ENCODE peak calls at places on chromosomes 13 and 19, in seven cellular contexts. Y is NCI-H774; S is astrocyte of the spinal cord; J is SJSA1; I is mammary epithelial cell; P is stimulated activated CD4-positive, alpha-beta T cell treated with anti-CD3 and anti-CD28 coated beads, TNF-alpha, amount 100 ng/mL, for 48 hours; M is NCI-H460. W is an unnamed sample.
A peak's percentile ranks its signal among the peaks of the same experiment; 100 is the strongest.

GRCh38 chr13:113903912-113904311 is 40.0 kb upstream of the GAS6 start:
- DNase-seq in I (no peak), M (no peak), S (no peak), P (no peak), J (peak; percentile 47), Y (no peak), W (no peak)

GRCh38 chr13:27960362-27961226 is 8.5 kb downstream of the CDX2 start:
- DNase-seq in I (peak; percentile 50), S (no peak), J (no peak), M (peak; percentile 53), Y (peak; percentile 51), P (no peak), W (peak; percentile 54)

GRCh38 chr19:16361254-16361653 is 36.6 kb downstream of the KLF2 start:
- DNase-seq in J (no peak), Y (no peak), M (no peak), S (no peak), P (no peak), I (no peak), W (no peak)

GRCh38 chr13:105278797-105279425 is 1256.6 kb downstream of the EFNB2 start:
- DNase-seq in Y (no peak), J (no peak), I (no peak), P (no peak), M (no peak), S (no peak), W (no peak)

GRCh38 chr13:30666113-30666512 is 48.4 kb downstream of the USPL1 start:
- DNase-seq in P (no peak), M (no peak), Y (no peak), I (no peak), J (no peak), S (no peak), W (no peak)

GRCh38 chr19:29928831-29929230 is 13.2 kb upstream of the URI1 start:
- DNase-seq in M (no peak), J (no peak), P (no peak), Y (no peak), S (no peak), I (no peak), W (no peak)

GRCh38 chr13:27177852-27178251 is 6.2 kb upstream of the USP12 start:
- DNase-seq in S (no peak), M (no peak), I (no peak), J (no peak), Y (no peak), P (no peak), W (no peak)

GRCh38 chr19:30336290-30336689 is 35.9 kb upstream of the ZNF536 start:
- DNase-seq in P (no peak), Y (no peak), J (no peak), M (no peak), S (no peak), I (no peak), W (no peak)

GRCh38 chr13:41457589-41458186 is 338 bp downstream of the RGCC start:
- DNase-seq in Y (no peak), J (no peak), M (no peak), S (no peak), I (no peak), P (no peak), W (no peak)

GRCh38 chr13:18232298-18232993 is 949.2 kb downstream of the TUBA3C start:
- DNase-seq in M (no peak), J (no peak), S (no peak), I (no peak), P (no peak), Y (no peak), W (no peak)

GRCh38 chr19:6125571-6125989 is 9.9 kb upstream of the ACSBG2 start:
- DNase-seq in S (peak; percentile 70), Y (peak; percentile 61), J (peak; percentile 58), M (peak; percentile 65), I (peak; percentile 73), P (no peak), W (peak; percentile 79)

GRCh38 chr13:111632906-111633305 is 312.5 kb downstream of the TEX29 start:
- DNase-seq in J (no peak), S (no peak), P (no peak), M (no peak), Y (no peak), I (no peak), W (no peak)

GRCh38 chr19:4365791-4366665 is 22.7 kb downstream of the MPND start:
- DNase-seq in M (no peak), J (no peak), Y (no peak), P (no peak), I (no peak), S (no peak), W (no peak)

GRCh38 chr13:68257111-68257842 is 1027.1 kb upstream of the PCDH9 start:
- DNase-seq in M (no peak), I (no peak), P (no peak), Y (no peak), J (no peak), S (peak; percentile 3), W (no peak)

GRCh38 chr13:19927117-19927734 is 31.3 kb upstream of the ZMYM2 start:
- DNase-seq in Y (no peak), S (peak; percentile 42), P (no peak), J (peak; percentile 4), I (peak; percentile 38), M (peak; percentile 35), W (peak; percentile 31)

GRCh38 chr19:16470541-16470910 is 1.2 kb downstream of the EPS15L1 start:
- DNase-seq in M (no peak), I (no peak), S (no peak), P (no peak), Y (no peak), J (no peak), W (no peak)

GRCh38 chr13:101447852-101448251 is 4.6 kb upstream of the ITGBL1 start:
- DNase-seq in S (peak; percentile 30), J (no peak), Y (no peak), I (peak; percentile 1), P (no peak), M (no peak), W (no peak)

GRCh38 chr13:26037302-26037701 is 14.5 kb downstream of the SHISA2 start:
- DNase-seq in M (no peak), P (no peak), Y (peak; percentile 10), I (peak; percentile 7), J (no peak), S (no peak), W (no peak)

GRCh38 chr19:53432088-53432661 is 391 bp downstream of the ZNF761 start:
- DNase-seq in P (peak; percentile 5), Y (no peak), I (peak; percentile 33), M (no peak), S (no peak), J (no peak), W (no peak)

GRCh38 chr19:47723573-47723923 is 10.3 kb downstream of the EHD2 start:
- DNase-seq in P (no peak), Y (no peak), J (no peak), M (no peak), I (peak; percentile 77), S (peak; percentile 88), W (no peak)

GRCh38 chr19:33462112-33462726 is 59.4 kb downstream of the PEPD start:
- DNase-seq in P (no peak), M (no peak), S (no peak), J (no peak), Y (no peak), I (no peak), W (no peak)

GRCh38 chr19:49092686-49093085 is 7.4 kb downstream of the SNRNP70 start:
- DNase-seq in M (no peak), S (no peak), P (no peak), J (no peak), Y (no peak), I (no peak), W (no peak)

GRCh38 chr19:22052644-22053013 is 345 bp downstream of the ZNF257 start:
- DNase-seq in J (no peak), S (no peak), Y (peak; percentile 22), I (no peak), M (no peak), P (peak; percentile 7), W (no peak)

GRCh38 chr13:87684850-87685735 is 13.9 kb downstream of the SLITRK5 start:
- DNase-seq in I (no peak), S (peak; percentile 59), P (no peak), Y (no peak), J (no peak), M (no peak), W (no peak)

GRCh38 chr19:21098291-21098690 is 16.3 kb downstream of the ZNF714 start:
- DNase-seq in M (no peak), J (no peak), S (no peak), I (no peak), Y (no peak), P (no peak), W (no peak)

W was measured in COR-L47.